ENCODE peak calls at places on chromosomes 7 and 10, in nine cellular contexts. K, W, L, N, D, J, Y, C and M are unnamed samples.

GRCh38 chr7:156949541-156950380 is at the start of gene NOM1:
- DNase-seq in K (no peak), J (peak), L (peak), C (peak), D (peak), N (peak), Y (peak), W (peak), M (peak)

GRCh38 chr7:44264221-44264956 is 61.0 kb downstream of the CAMK2B start:
- DNase-seq in K (no peak), N (peak), D (no peak), W (no peak), J (no peak), L (no peak), C (no peak), Y (no peak), M (no peak)

GRCh38 chr10:9198611-9199010 is 1144.1 kb downstream of the GATA3 start:
- DNase-seq in N (peak), C (no peak), Y (no peak), J (no peak), L (peak), W (peak), D (no peak), K (no peak), M (no peak)

GRCh38 chr10:73791871-73792400 is 6.5 kb downstream of the ZSWIM8 start:
- DNase-seq in J (no peak), C (no peak), D (no peak), W (no peak), Y (no peak), N (no peak), L (no peak), K (no peak), M (no peak)

GRCh38 chr10:50552308-50552707 is 71.4 kb downstream of the SGMS1 start:
- DNase-seq in Y (no peak), L (peak), J (no peak), D (no peak), C (no peak), N (no peak), K (no peak), W (peak), M (no peak)

GRCh38 chr10:110226926-110227641 is 19.7 kb downstream of the MXI1 start:
- DNase-seq in K (no peak), Y (peak), L (peak), W (no peak), D (peak), J (peak), C (peak), N (peak), M (peak)

GRCh38 chr7:1815051-1815481 is 145.0 kb downstream of the ELFN1 start:
- DNase-seq in Y (no peak), C (no peak), W (no peak), D (no peak), K (no peak), J (no peak), L (no peak), N (no peak), M (no peak)

GRCh38 chr7:47327698-47328391 is 254.1 kb downstream of the TNS3 start:
- DNase-seq in J (no peak), Y (peak), D (peak), N (peak), L (peak), K (peak), C (no peak), W (peak), M (peak)

GRCh38 chr10:21860718-21861117 is 142.8 kb downstream of the DNAJC1 start:
- DNase-seq in L (no peak), Y (no peak), N (peak), D (no peak), C (no peak), W (no peak), J (no peak), K (no peak), M (no peak)

GRCh38 chr7:99539213-99539811 is 12.6 kb downstream of the FAM200A start:
- DNase-seq in J (no peak), K (no peak), C (no peak), Y (no peak), D (no peak), N (no peak), W (no peak), L (no peak), M (no peak)

GRCh38 chr10:59337254-59337653 is 25.1 kb downstream of the FAM13C start:
- DNase-seq in K (no peak), J (no peak), W (peak), Y (peak), D (peak), N (peak), C (no peak), L (peak), M (peak)